ENCODE peak calls at places on chromosomes 6 and 20, in five cellular contexts. A is upper lobe of right lung; O is stimulated activated naive CD8-positive, alpha-beta T cell treated with anti-CD3 and anti-CD28 coated beads, Interleukin-15, Interleukin-2, amounts not matched to agents 100 U/mL and 50 U/mL, for 24 hours; U is naive B cell; G is left lobe of liver. H is an unnamed sample.

GRCh38 chr6:138386897-138387296 is 9.2 kb downstream of the SMIM28 start:
- ATAC-seq in A (no peak), G (peak; percentile 57), U (no peak), O (no peak), H (no peak)

GRCh38 chr20:1392693-1393506 is at the start of gene FKBP1A:
- ATAC-seq in U (peak; percentile 87), G (peak; percentile 98), O (peak; percentile 92), A (peak; percentile 97), H (peak; percentile 97)

GRCh38 chr6:13375360-13375878 is 47.1 kb upstream of the TBC1D7 start:
- ATAC-seq in O (peak; percentile 91), U (no peak), A (no peak), G (no peak), H (no peak)

GRCh38 chr6:35082046-35082732 is 59.0 kb downstream of the TCP11 start:
- ATAC-seq in A (no peak), G (no peak), O (no peak), U (no peak), H (no peak)

GRCh38 chr6:7991992-7992815 is 72.0 kb downstream of the BLOC1S5 start:
- ATAC-seq in G (peak; percentile 79), O (no peak), A (peak; percentile 42), U (peak; percentile 60), H (peak; percentile 90)

GRCh38 chr6:17919494-17919893 is 67.9 kb downstream of the KIF13A start:
- ATAC-seq in O (no peak), U (no peak), A (no peak), G (no peak), H (no peak)

GRCh38 chr6:168737481-168737880 is 296.5 kb downstream of the SMOC2 start:
- ATAC-seq in A (no peak), U (no peak), G (no peak), O (no peak), H (no peak)

GRCh38 chr20:16284385-16285100 is 288.7 kb downstream of the KIF16B start:
- ATAC-seq in O (no peak), G (no peak), A (no peak), U (peak; percentile 35), H (no peak)

GRCh38 chr20:2230671-2231488 is 64.9 kb upstream of the TGM3 start:
- ATAC-seq in O (no peak), G (no peak), A (no peak), U (no peak), H (no peak)

GRCh38 chr6:17004269-17004668 is 97.6 kb upstream of the STMND1 start:
- ATAC-seq in G (no peak), U (no peak), A (no peak), O (no peak), H (peak; percentile 43)

GRCh38 chr20:57999465-58000111 is 228.9 kb downstream of the ANKRD60 start:
- ATAC-seq in G (peak; percentile 59), A (peak; percentile 81), U (peak; percentile 93), O (no peak), H (peak; percentile 42)

GRCh38 chr20:50789968-50790650 is 4.8 kb upstream of the BCAS4 start:
- ATAC-seq in G (no peak), A (no peak), U (no peak), O (no peak), H (peak; percentile 42)

GRCh38 chr6:149881860-149882259 is 16.1 kb downstream of the RAET1E start:
- ATAC-seq in A (no peak), O (no peak), G (no peak), U (no peak), H (no peak)

GRCh38 chr6:125906158-125906998 is 50.2 kb upstream of the HINT3 start:
- ATAC-seq in U (peak; percentile 58), A (peak; percentile 80), O (no peak), G (peak; percentile 84), H (no peak)

GRCh38 chr6:52872031-52872430 is 31.4 kb upstream of the GSTA5 start:
- ATAC-seq in U (no peak), O (no peak), A (no peak), G (no peak), H (no peak)

GRCh38 chr20:4449977-4450715 is 271.6 kb upstream of the PRND start:
- ATAC-seq in G (no peak), U (no peak), O (no peak), A (peak; percentile 41), H (no peak)

GRCh38 chr6:142932788-142933362 is 12.1 kb downstream of the HIVEP2 start:
- ATAC-seq in A (no peak), U (peak; percentile 47), O (no peak), G (no peak), H (no peak)

GRCh38 chr6:170186006-170186908 is 104.6 kb downstream of the DLL1 start:
- ATAC-seq in O (no peak), A (peak; percentile 12), G (no peak), U (no peak), H (no peak)

GRCh38 chr6:107488875-107489635 is 862 bp upstream of the SOBP start:
- ATAC-seq in O (peak; percentile 28), U (peak; percentile 8), G (peak; percentile 55), A (peak; percentile 48), H (peak; percentile 22)

GRCh38 chr20:40274912-40275654 is 414.0 kb downstream of the MAFB start:
- ATAC-seq in A (no peak), U (no peak), O (no peak), G (no peak), H (no peak)

GRCh38 chr6:80205404-80205803 is 98.9 kb downstream of the BCKDHB start:
- ATAC-seq in A (no peak), O (no peak), G (no peak), U (no peak), H (no peak)

GRCh38 chr20:45345104-45345936 is 2.9 kb downstream of the SDC4 start:
- ATAC-seq in U (no peak), O (no peak), G (peak; percentile 15), A (peak; percentile 59), H (no peak)

GRCh38 chr6:152746172-152746553 is 4.4 kb upstream of the VIP start:
- ATAC-seq in G (no peak), A (no peak), O (no peak), U (no peak), H (no peak)

GRCh38 chr20:40176442-40176841 is 512.6 kb downstream of the MAFB start:
- ATAC-seq in U (no peak), A (no peak), G (no peak), O (no peak), H (no peak)

GRCh38 chr6:24551139-24551538 is 56.4 kb downstream of the ALDH5A1 start:
- ATAC-seq in O (no peak), A (no peak), U (no peak), G (no peak), H (no peak)

GRCh38 chr6:11460001-11460668 is 77.4 kb upstream of the TMEM170B start:
- ATAC-seq in U (no peak), O (peak; percentile 78), G (peak; percentile 60), A (peak; percentile 90), H (no peak)

GRCh38 chr20:46031014-46031569 is 2.1 kb downstream of the SLC12A5 start:
- ATAC-seq in G (no peak), A (no peak), O (no peak), U (no peak), H (no peak)

GRCh38 chr6:134689676-134690447 is 260.0 kb downstream of the ALDH8A1 start:
- ATAC-seq in A (no peak), G (peak; percentile 42), O (no peak), U (no peak), H (no peak)

GRCh38 chr6:16438677-16439615 is 200.6 kb downstream of the GMPR start:
- ATAC-seq in O (no peak), G (no peak), A (peak; percentile 39), U (no peak), H (no peak)

GRCh38 chr6:140744648-140745320 is 1370.3 kb upstream of the CITED2 start:
- ATAC-seq in A (no peak), O (no peak), U (no peak), G (no peak), H (peak; percentile 48)

GRCh38 chr6:52504778-52505127 is 72.1 kb downstream of the TRAM2 start:
- ATAC-seq in G (no peak), A (no peak), U (no peak), O (no peak), H (no peak)

GRCh38 chr20:21464916-21465315 is 48.9 kb downstream of the NKX2-2 start:
- ATAC-seq in O (no peak), U (no peak), A (no peak), G (no peak), H (no peak)

GRCh38 chr6:79967178-79967577 is 19.8 kb upstream of the ELOVL4 start:
- ATAC-seq in A (no peak), O (no peak), U (no peak), G (no peak), H (no peak)

GRCh38 chr20:13857304-13857703 is 72.5 kb downstream of the NDUFAF5 start:
- ATAC-seq in U (no peak), A (peak; percentile 53), G (peak; percentile 99), O (no peak), H (no peak)

H was measured in gastroesophageal sphincter.